ENCODE peak calls at places on chromosome 2, in nine cellular contexts. W, A, C, Q, H, S, N, F and T are unnamed samples.

GRCh38 chr2:5111581-5111980 is 580.6 kb upstream of the SOX11 start:
- DNase-seq in S (no peak), N (no peak), H (no peak), F (no peak), Q (peak; percentile 72), C (no peak), W (no peak), A (no peak), T (no peak)

GRCh38 chr2:30470426-30470825 is 23.4 kb downstream of the LCLAT1 start:
- DNase-seq in N (no peak), H (no peak), Q (no peak), F (no peak), W (no peak), S (no peak), A (no peak), C (no peak), T (no peak)

GRCh38 chr2:146820672-146821071 is 1024.2 kb upstream of the ACVR2A start:
- DNase-seq in N (no peak), Q (peak; percentile 63), C (no peak), A (peak; percentile 42), F (no peak), S (no peak), H (peak; percentile 72), W (no peak), T (no peak)

GRCh38 chr2:33391582-33392255 is 84.7 kb upstream of the RASGRP3 start:
- DNase-seq in Q (no peak), S (no peak), W (no peak), F (no peak), A (no peak), H (no peak), C (no peak), N (no peak), T (no peak)

GRCh38 chr2:206083602-206084467 is 2.1 kb downstream of the INO80D start:
- DNase-seq in W (no peak), C (peak; percentile 38), S (no peak), Q (no peak), H (no peak), A (peak; percentile 34), N (no peak), F (no peak), T (no peak)

GRCh38 chr2:110807520-110807919 is 75.1 kb downstream of the ACOXL start:
- DNase-seq in N (no peak), C (no peak), S (no peak), F (peak; percentile 31), W (no peak), H (peak; percentile 38), A (no peak), Q (no peak), T (no peak)

GRCh38 chr2:129058981-129059380 is 740.3 kb upstream of the HS6ST1 start:
- DNase-seq in A (no peak), F (no peak), H (no peak), N (no peak), C (no peak), W (no peak), Q (no peak), S (no peak), T (no peak)

GRCh38 chr2:165745916-165746315 is 48.1 kb downstream of the GALNT3 start:
- DNase-seq in F (no peak), H (no peak), A (peak; percentile 77), N (no peak), S (no peak), W (no peak), C (no peak), Q (peak; percentile 21), T (peak; percentile 9)

GRCh38 chr2:10410716-10411437 is 37.2 kb downstream of the ODC1 start:
- DNase-seq in F (no peak), N (no peak), A (no peak), C (no peak), W (no peak), H (no peak), S (no peak), Q (no peak), T (no peak)